ENCODE peak calls at places on chromosome 12, in five cellular contexts. One of them, this sample, is unnamed.

GRCh38 chr12:97046901-97047300 is 139.8 kb downstream of the NEDD1 start:
- DNase-seq in spleen: no peak
- DNase-seq in transverse colon: no peak
- DNase-seq in HCT116: no peak
- DNase-seq in HL-60: no peak
- DNase-seq in this sample: no peak

GRCh38 chr12:27013606-27014084 is 539 bp downstream of the TM7SF3 start:
- DNase-seq in spleen: no peak
- DNase-seq in transverse colon: peak
- DNase-seq in HCT116: no peak
- DNase-seq in HL-60: no peak
- DNase-seq in this sample: no peak

GRCh38 chr12:90355701-90356345 is 599.2 kb downstream of the CCER1 start:
- DNase-seq in spleen: no peak
- DNase-seq in transverse colon: no peak
- DNase-seq in HCT116: no peak
- DNase-seq in HL-60: no peak
- DNase-seq in this sample: no peak

GRCh38 chr12:12582895-12583303 is 20.2 kb upstream of the DUSP16 start:
- DNase-seq in spleen: no peak
- DNase-seq in transverse colon: no peak
- DNase-seq in HCT116: no peak
- DNase-seq in HL-60: peak
- DNase-seq in this sample: no peak

GRCh38 chr12:93127582-93128331 is 198.7 kb upstream of the EEA1 start:
- DNase-seq in spleen: peak
- DNase-seq in transverse colon: peak
- DNase-seq in HCT116: no peak
- DNase-seq in HL-60: peak
- DNase-seq in this sample: no peak

GRCh38 chr12:56160160-56160763 is 2.1 kb downstream of the MYL6 start:
- DNase-seq in spleen: peak
- DNase-seq in transverse colon: peak
- DNase-seq in HCT116: no peak
- DNase-seq in HL-60: peak
- DNase-seq in this sample: no peak

GRCh38 chr12:91339106-91339505 is 156.5 kb upstream of the DCN start:
- DNase-seq in spleen: no peak
- DNase-seq in transverse colon: no peak
- DNase-seq in HCT116: no peak
- DNase-seq in HL-60: no peak
- DNase-seq in this sample: no peak

GRCh38 chr12:10497602-10498001 is 8.1 kb upstream of the EIF2S3B start:
- DNase-seq in spleen: peak
- DNase-seq in transverse colon: no peak
- DNase-seq in HCT116: no peak
- DNase-seq in HL-60: no peak
- DNase-seq in this sample: no peak

GRCh38 chr12:2179058-2179457 is 126.3 kb downstream of the CACNA1C start:
- DNase-seq in spleen: no peak
- DNase-seq in transverse colon: no peak
- DNase-seq in HCT116: no peak
- DNase-seq in HL-60: no peak
- DNase-seq in this sample: no peak

GRCh38 chr12:42213023-42213422 is 25.0 kb downstream of the YAF2 start:
- DNase-seq in spleen: no peak
- DNase-seq in transverse colon: peak
- DNase-seq in HCT116: no peak
- DNase-seq in HL-60: peak
- DNase-seq in this sample: no peak

GRCh38 chr12:64010069-64010686 is 165.7 kb downstream of the SRGAP1 start:
- DNase-seq in spleen: no peak
- DNase-seq in transverse colon: no peak
- DNase-seq in HCT116: no peak
- DNase-seq in HL-60: no peak
- DNase-seq in this sample: peak

GRCh38 chr12:78260976-78261375 is 430.3 kb downstream of the NAV3 start:
- DNase-seq in spleen: no peak
- DNase-seq in transverse colon: no peak
- DNase-seq in HCT116: no peak
- DNase-seq in HL-60: no peak
- DNase-seq in this sample: no peak

GRCh38 chr12:117118838-117119591 is 19.8 kb upstream of the TESC start:
- DNase-seq in spleen: no peak
- DNase-seq in transverse colon: no peak
- DNase-seq in HCT116: no peak
- DNase-seq in HL-60: no peak
- DNase-seq in this sample: no peak

GRCh38 chr12:132710422-132711168 is at the start of gene PGAM5:
- DNase-seq in spleen: peak
- DNase-seq in transverse colon: peak
- DNase-seq in HCT116: peak
- DNase-seq in HL-60: peak
- DNase-seq in this sample: no peak

GRCh38 chr12:106113446-106114083 is 25.2 kb downstream of the NUAK1 start:
- DNase-seq in spleen: no peak
- DNase-seq in transverse colon: no peak
- DNase-seq in HCT116: no peak
- DNase-seq in HL-60: no peak
- DNase-seq in this sample: no peak

GRCh38 chr12:49825971-49826421 is 2.2 kb downstream of the NCKAP5L start:
- DNase-seq in spleen: no peak
- DNase-seq in transverse colon: no peak
- DNase-seq in HCT116: no peak
- DNase-seq in HL-60: no peak
- DNase-seq in this sample: no peak

GRCh38 chr12:94145231-94145979 is 3.0 kb upstream of the PLXNC1 start:
- DNase-seq in spleen: no peak
- DNase-seq in transverse colon: no peak
- DNase-seq in HCT116: peak
- DNase-seq in HL-60: peak
- DNase-seq in this sample: no peak

GRCh38 chr12:111296906-111297463 is 71.9 kb downstream of the PHETA1 start:
- DNase-seq in spleen: no peak
- DNase-seq in transverse colon: no peak
- DNase-seq in HCT116: no peak
- DNase-seq in HL-60: no peak
- DNase-seq in this sample: no peak

GRCh38 chr12:124626841-124627502 is 59.6 kb upstream of the NCOR2 start:
- DNase-seq in spleen: no peak
- DNase-seq in transverse colon: no peak
- DNase-seq in HCT116: no peak
- DNase-seq in HL-60: no peak
- DNase-seq in this sample: no peak

GRCh38 chr12:3284411-3284810 is 206.6 kb upstream of the PRMT8 start:
- DNase-seq in spleen: no peak
- DNase-seq in transverse colon: no peak
- DNase-seq in HCT116: no peak
- DNase-seq in HL-60: no peak
- DNase-seq in this sample: no peak

GRCh38 chr12:57435288-57435687 is 704 bp downstream of the INHBC start:
- DNase-seq in spleen: no peak
- DNase-seq in transverse colon: no peak
- DNase-seq in HCT116: no peak
- DNase-seq in HL-60: peak
- DNase-seq in this sample: no peak

GRCh38 chr12:6201775-6202292 is 1.6 kb downstream of the CD9 start:
- DNase-seq in spleen: no peak
- DNase-seq in transverse colon: no peak
- DNase-seq in HCT116: no peak
- DNase-seq in HL-60: no peak
- DNase-seq in this sample: no peak

GRCh38 chr12:6202331-6202730 is 2.1 kb downstream of the CD9 start:
- DNase-seq in spleen: no peak
- DNase-seq in transverse colon: peak
- DNase-seq in HCT116: no peak
- DNase-seq in HL-60: no peak
- DNase-seq in this sample: no peak

GRCh38 chr12:6200266-6201198 is at the start of gene CD9:
- DNase-seq in spleen: no peak
- DNase-seq in transverse colon: peak
- DNase-seq in HCT116: peak
- DNase-seq in HL-60: no peak
- DNase-seq in this sample: no peak

GRCh38 chr12:6199531-6200265 is 502 bp upstream of the CD9 start:
- DNase-seq in spleen: no peak
- DNase-seq in transverse colon: peak
- DNase-seq in HCT116: no peak
- DNase-seq in HL-60: no peak
- DNase-seq in this sample: no peak

GRCh38 chr12:6201199-6201608 is 1.0 kb downstream of the CD9 start:
- DNase-seq in spleen: no peak
- DNase-seq in transverse colon: peak
- DNase-seq in HCT116: no peak
- DNase-seq in HL-60: no peak
- DNase-seq in this sample: no peak
- TF ChIP-seq POLR2AphosphoS5 in spleen: peak
- TF ChIP-seq POLR2AphosphoS5 in transverse colon: peak
- TF ChIP-seq POLR2AphosphoS5 in HCT116: no peak
- TF ChIP-seq POLR2AphosphoS5 in HL-60: no peak
- TF ChIP-seq POLR2AphosphoS5 in this sample: no peak

GRCh38 chr12:69024907-69025306 is 91.9 kb upstream of the CPM start:
- DNase-seq in spleen: no peak
- DNase-seq in transverse colon: no peak
- DNase-seq in HCT116: no peak
- DNase-seq in HL-60: no peak
- DNase-seq in this sample: no peak

GRCh38 chr12:69023840-69024239 is 90.9 kb upstream of the CPM start:
- DNase-seq in spleen: no peak
- DNase-seq in transverse colon: no peak
- DNase-seq in HCT116: no peak
- DNase-seq in HL-60: no peak
- DNase-seq in this sample: no peak

GRCh38 chr12:69027411-69027811 is 94.4 kb upstream of the CPM start:
- DNase-seq in spleen: no peak
- DNase-seq in transverse colon: no peak
- DNase-seq in HCT116: no peak
- DNase-seq in HL-60: no peak
- DNase-seq in this sample: no peak

GRCh38 chr12:69024413-69024812 is 91.4 kb upstream of the CPM start:
- DNase-seq in spleen: no peak
- DNase-seq in transverse colon: peak
- DNase-seq in HCT116: peak
- DNase-seq in HL-60: no peak
- DNase-seq in this sample: no peak

GRCh38 chr12:69026341-69026740 is 93.4 kb upstream of the CPM start:
- DNase-seq in spleen: no peak
- DNase-seq in transverse colon: no peak
- DNase-seq in HCT116: no peak
- DNase-seq in HL-60: peak
- DNase-seq in this sample: no peak
- H3K4me3 ChIP-seq in spleen: no peak
- H3K4me3 ChIP-seq in transverse colon: no peak
- H3K4me3 ChIP-seq in HCT116: no peak
- H3K4me3 ChIP-seq in HL-60: no peak
- H3K4me3 ChIP-seq in this sample: no peak

GRCh38 chr12:54053625-54054441 is at the start of gene HOXC4:
- DNase-seq in spleen: no peak
- DNase-seq in transverse colon: peak
- DNase-seq in HCT116: no peak
- DNase-seq in HL-60: no peak
- DNase-seq in this sample: no peak

GRCh38 chr12:54051081-54051912 is 2.3 kb upstream of the HOXC4 start:
- DNase-seq in spleen: peak
- DNase-seq in transverse colon: no peak
- DNase-seq in HCT116: no peak
- DNase-seq in HL-60: no peak
- DNase-seq in this sample: no peak

GRCh38 chr12:54051916-54052744 is 1.5 kb upstream of the HOXC4 start:
- DNase-seq in spleen: peak
- DNase-seq in transverse colon: no peak
- DNase-seq in HCT116: no peak
- DNase-seq in HL-60: no peak
- DNase-seq in this sample: no peak

GRCh38 chr12:54054442-54055332 is 1.1 kb downstream of the HOXC4 start:
- DNase-seq in spleen: no peak
- DNase-seq in transverse colon: no peak
- DNase-seq in HCT116: no peak
- DNase-seq in HL-60: no peak
- DNase-seq in this sample: no peak

DNA sequence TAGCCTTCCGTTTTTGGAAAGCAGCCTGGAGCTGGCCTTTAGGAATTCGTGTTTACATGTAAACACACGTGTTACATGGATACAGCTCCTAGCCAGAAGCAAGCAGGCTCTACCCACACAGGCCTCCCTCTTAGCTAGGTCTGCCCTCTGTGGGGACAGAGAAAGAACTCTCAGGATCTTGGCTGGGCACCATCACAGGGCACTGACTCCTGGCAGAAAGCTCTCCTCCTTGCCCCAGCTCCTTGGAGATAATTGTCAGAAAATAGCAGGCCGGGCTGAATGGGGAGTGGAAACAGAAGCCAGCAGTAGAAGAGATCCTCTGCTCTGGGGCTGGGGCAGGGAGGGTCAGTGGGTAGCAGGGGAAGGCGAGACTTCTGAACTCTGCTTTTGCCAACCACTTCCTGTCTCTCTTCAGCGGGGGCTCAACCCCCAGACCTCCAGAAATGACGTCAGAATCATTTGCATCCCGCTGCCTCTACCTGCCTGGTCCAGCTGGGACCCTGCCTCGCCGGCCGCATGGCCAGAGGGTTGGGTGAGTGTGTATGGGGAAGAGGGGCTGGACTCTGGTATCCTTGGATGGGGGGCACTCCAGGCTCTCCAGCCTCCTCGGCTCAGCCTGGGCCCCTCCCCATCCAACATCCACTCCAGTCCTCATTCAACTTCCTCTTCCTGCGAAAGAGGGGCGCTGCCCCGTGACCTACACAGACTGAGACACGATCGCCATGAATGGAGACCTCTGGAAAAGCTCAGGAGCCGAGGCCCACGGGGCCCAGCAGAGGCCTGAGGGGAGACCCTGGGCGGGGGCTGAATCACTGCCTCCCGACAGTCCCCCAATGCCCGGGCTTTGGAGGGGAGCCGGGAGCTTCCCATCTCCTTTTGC is 650 bp upstream of the HOXC4 start:
- DNase-seq in spleen: peak
- DNase-seq in transverse colon: no peak
- DNase-seq in HCT116: no peak
- DNase-seq in HL-60: no peak
- DNase-seq in this sample: no peak
- TF ChIP-seq POLR2AphosphoS5 in spleen: peak
- TF ChIP-seq POLR2AphosphoS5 in transverse colon: no peak
- TF ChIP-seq POLR2AphosphoS5 in HCT116: no peak
- TF ChIP-seq POLR2AphosphoS5 in HL-60: no peak
- TF ChIP-seq POLR2AphosphoS5 in this sample: no peak

DNA sequence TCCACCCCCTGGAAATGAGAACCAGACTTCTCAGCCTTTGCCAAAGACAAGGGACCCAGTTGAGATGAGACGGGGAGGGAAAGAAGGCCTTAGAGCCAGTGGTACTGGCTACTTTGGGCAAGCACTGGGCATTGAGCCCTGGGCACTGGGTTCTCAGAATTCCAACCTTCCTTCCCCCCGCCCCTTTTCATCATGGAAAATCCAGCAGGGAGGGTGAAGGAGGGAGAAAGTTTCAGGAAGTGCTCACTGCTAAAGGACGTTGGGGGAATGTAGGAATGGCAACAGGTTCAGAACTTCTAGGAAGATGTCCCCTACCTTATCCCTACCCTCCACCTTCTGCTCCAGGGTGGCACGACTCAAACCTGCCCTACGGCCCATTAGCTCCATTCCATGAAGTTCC is 4.2 kb upstream of the TNS2 start:
- DNase-seq in spleen: no peak
- DNase-seq in transverse colon: no peak
- DNase-seq in HCT116: no peak
- DNase-seq in HL-60: no peak
- DNase-seq in this sample: no peak
- H3K4me3 ChIP-seq in spleen: peak
- H3K4me3 ChIP-seq in transverse colon: no peak
- H3K4me3 ChIP-seq in HCT116: peak
- H3K4me3 ChIP-seq in HL-60: no peak
- H3K4me3 ChIP-seq in this sample: no peak

This sample was measured in Panc1.